ENCODE peak calls at places on chromosomes 5 and 9, in ten cellular contexts. M is mesothelial cell of epicardium; B is renal cortical epithelial cell; Y is NCI-H2081; E is NCI-H524; A is effector memory CD8-positive, alpha-beta T cell; G is ACHN; S is substantia nigra; H is heart right ventricle; N is IMR-90. D is an unnamed sample.
A peak's percentile ranks its signal among the peaks of the same experiment; 100 is the strongest.

GRCh38 chr5:61087921-61088320 is 74.3 kb downstream of the SMIM15 start:
- DNase-seq in A (no peak), E (no peak), M (no peak), N (no peak), S (no peak), B (no peak), G (no peak), Y (no peak), H (no peak), D (no peak)

GRCh38 chr5:33501260-33501659 is 60.5 kb downstream of the TARS1 start:
- DNase-seq in A (no peak), Y (no peak), E (no peak), B (no peak), H (no peak), S (no peak), G (no peak), M (no peak), N (no peak), D (no peak)

GRCh38 chr9:20980713-20981481 is 50.5 kb downstream of the HACD4 start:
- DNase-seq in N (peak; percentile 93), S (no peak), G (no peak), E (no peak), A (no peak), M (no peak), B (peak; percentile 88), Y (no peak), H (no peak), D (no peak)

GRCh38 chr9:91241909-91242308 is 119.8 kb downstream of the AUH start:
- DNase-seq in G (peak; percentile 28), Y (no peak), M (no peak), E (no peak), B (peak; percentile 83), S (peak; percentile 51), H (no peak), A (no peak), N (peak; percentile 12), D (no peak)

GRCh38 chr9:5002811-5003210 is 17.7 kb downstream of the JAK2 start:
- DNase-seq in B (no peak), E (no peak), H (no peak), G (no peak), N (peak; percentile 69), A (no peak), M (no peak), S (no peak), Y (no peak), D (no peak)

GRCh38 chr5:66436721-66437120 is 159.5 kb upstream of the MAST4 start:
- DNase-seq in H (no peak), E (peak; percentile 13), M (no peak), G (peak; percentile 3), N (no peak), Y (no peak), B (no peak), S (no peak), A (no peak), D (peak; percentile 34)

GRCh38 chr5:107869459-107870115 is 198.8 kb upstream of the EFNA5 start:
- DNase-seq in S (no peak), E (no peak), G (peak; percentile 25), N (peak; percentile 84), B (peak; percentile 78), M (no peak), A (no peak), Y (no peak), H (no peak), D (peak; percentile 64)

GRCh38 chr5:45512521-45512920 is 183.7 kb downstream of the HCN1 start:
- DNase-seq in Y (no peak), M (no peak), H (no peak), B (no peak), N (no peak), A (no peak), E (no peak), S (no peak), G (peak; percentile 21), D (no peak)

GRCh38 chr9:106958955-106959657 is 96.1 kb downstream of the ZNF462 start:
- DNase-seq in A (no peak), H (no peak), Y (no peak), M (no peak), G (no peak), S (no peak), N (peak; percentile 45), B (peak; percentile 86), E (no peak), D (no peak)

GRCh38 chr9:128396970-128397613 is 23.6 kb upstream of the CERCAM start:
- DNase-seq in H (no peak), Y (no peak), E (no peak), M (no peak), B (no peak), N (no peak), S (no peak), A (no peak), G (no peak), D (no peak)

GRCh38 chr9:88076286-88077070 is 61.8 kb downstream of the SPATA31C2 start:
- DNase-seq in A (no peak), N (peak; percentile 55), H (peak; percentile 52), B (peak; percentile 95), M (peak; percentile 89), G (peak; percentile 83), E (peak; percentile 56), S (peak; percentile 38), Y (peak; percentile 43), D (peak; percentile 87)

GRCh38 chr9:79912641-79913040 is 340.9 kb downstream of the TLE4 start:
- DNase-seq in B (no peak), Y (no peak), S (no peak), M (no peak), H (no peak), E (no peak), N (no peak), A (no peak), G (no peak), D (no peak)

GRCh38 chr5:376951-377325 is 55.4 kb downstream of the AHRR start:
- DNase-seq in Y (no peak), N (no peak), M (no peak), S (no peak), H (no peak), E (no peak), A (no peak), G (no peak), B (no peak), D (no peak)

GRCh38 chr9:85212887-85213286 is 528.9 kb downstream of the AGTPBP1 start:
- DNase-seq in E (no peak), Y (no peak), S (no peak), H (no peak), N (no peak), M (no peak), G (peak; percentile 34), A (no peak), B (peak; percentile 89), D (no peak)

GRCh38 chr5:120684749-120685415 is 220.8 kb downstream of the PRR16 start:
- DNase-seq in S (no peak), M (no peak), H (no peak), B (no peak), N (peak; percentile 12), E (peak; percentile 25), Y (no peak), G (peak; percentile 15), A (no peak), D (no peak)

GRCh38 chr5:137735531-137736284 is at the start of gene KLHL3:
- DNase-seq in Y (peak; percentile 69), G (peak; percentile 66), A (no peak), M (peak; percentile 61), B (peak; percentile 61), H (peak; percentile 39), S (no peak), N (peak; percentile 66), E (peak; percentile 79), D (no peak)

GRCh38 chr5:148224131-148224742 is 14.1 kb upstream of the MARCOL start:
- DNase-seq in G (no peak), Y (no peak), A (no peak), N (no peak), H (no peak), S (no peak), M (no peak), B (no peak), E (no peak), D (no peak)

GRCh38 chr9:129451669-129452068 is 169.2 kb downstream of the C9orf50 start:
- DNase-seq in G (no peak), N (no peak), E (no peak), M (no peak), Y (no peak), A (no peak), S (no peak), B (no peak), H (no peak), D (no peak)

GRCh38 chr9:33234511-33235467 is 5.2 kb upstream of the SPINK4 start:
- DNase-seq in N (peak; percentile 85), B (peak; percentile 35), H (no peak), A (no peak), G (no peak), E (no peak), S (no peak), Y (no peak), M (no peak), D (peak; percentile 79)

GRCh38 chr9:112308576-112308975 is 24.8 kb downstream of the PTBP3 start:
- DNase-seq in A (no peak), S (no peak), Y (peak; percentile 80), H (no peak), N (peak; percentile 10), B (peak; percentile 57), M (no peak), G (no peak), E (peak; percentile 82), D (no peak)

GRCh38 chr9:99211746-99212145 is 10.0 kb downstream of the ALG2 start:
- DNase-seq in N (no peak), S (no peak), H (no peak), G (no peak), Y (no peak), E (no peak), M (no peak), B (no peak), A (no peak), D (no peak)

GRCh38 chr5:52632281-52632680 is 155.4 kb upstream of the ITGA1 start:
- DNase-seq in G (no peak), Y (no peak), A (no peak), N (no peak), H (no peak), S (no peak), E (no peak), M (no peak), B (no peak), D (no peak)

GRCh38 chr5:96896806-96897205 is 20.5 kb downstream of the ERAP2 start:
- DNase-seq in E (no peak), N (no peak), Y (no peak), S (no peak), G (no peak), H (no peak), B (no peak), M (no peak), A (no peak), D (no peak)

GRCh38 chr5:132207783-132208182 is 19.9 kb downstream of the P4HA2 start:
- DNase-seq in E (peak; percentile 72), M (no peak), N (no peak), S (no peak), A (no peak), Y (no peak), B (no peak), H (no peak), G (no peak), D (no peak)

GRCh38 chr5:169548315-169548714 is 35.3 kb upstream of the SPDL1 start:
- DNase-seq in B (peak; percentile 62), H (no peak), S (no peak), A (no peak), Y (no peak), N (peak; percentile 24), G (peak; percentile 52), M (no peak), E (peak; percentile 54), D (peak; percentile 48)

GRCh38 chr9:116099821-116100220 is 53.8 kb upstream of the PAPPA start:
- DNase-seq in N (peak; percentile 60), Y (no peak), A (no peak), S (no peak), E (no peak), H (no peak), G (no peak), B (no peak), M (no peak), D (no peak)

GRCh38 chr9:125805057-125805456 is 57.9 kb downstream of the PBX3 start:
- DNase-seq in H (no peak), Y (no peak), A (no peak), B (no peak), S (no peak), E (no peak), N (peak; percentile 81), M (no peak), G (no peak), D (no peak)

GRCh38 chr5:36492998-36493655 is 113.3 kb upstream of the SLC1A3 start:
- DNase-seq in M (no peak), A (no peak), S (no peak), H (no peak), E (no peak), B (peak; percentile 87), N (peak; percentile 38), Y (no peak), G (no peak), D (no peak)

D was measured in A549.